ENCODE peak calls at places on chromosomes 2 and 18, in seven cellular contexts. C is K562, P is GM23338, Y is HepG2, L is HCT116, U is SK-N-SH, A is GM12878. W is an unnamed sample.

GRCh38 chr2:135151615-135152014 is 99.5 kb downstream of the RAB3GAP1 start:
- DNase-seq in A (no peak), U (no peak), Y (peak; percentile 26), C (no peak), L (no peak), P (no peak), W (no peak)

GRCh38 chr2:178980815-178981214 is 69.1 kb downstream of the CCDC141 start:
- DNase-seq in P (no peak), Y (no peak), U (no peak), C (no peak), A (no peak), L (no peak), W (no peak)

GRCh38 chr2:72971036-72971435 is 53.7 kb downstream of the EMX1 start:
- DNase-seq in C (no peak), P (no peak), Y (no peak), A (no peak), U (no peak), L (no peak), W (no peak)

GRCh38 chr2:126669772-126670171 is 13.8 kb downstream of the GYPC start:
- DNase-seq in Y (no peak), C (no peak), L (no peak), P (no peak), U (no peak), A (no peak), W (no peak)

GRCh38 chr2:70685771-70686171 is 82.2 kb downstream of the ADD2 start:
- DNase-seq in C (peak; percentile 59), L (no peak), U (no peak), A (no peak), P (no peak), Y (no peak), W (no peak)

GRCh38 chr18:37282386-37283037 is 283.1 kb downstream of the CELF4 start:
- DNase-seq in L (no peak), U (peak; percentile 63), A (no peak), C (peak; percentile 14), Y (peak; percentile 7), P (peak; percentile 65), W (no peak)

GRCh38 chr2:45008296-45009129 is 739 bp downstream of the SIX2 start:
- DNase-seq in Y (no peak), C (no peak), L (no peak), A (no peak), P (peak; percentile 40), U (peak; percentile 36), W (no peak)

GRCh38 chr2:71850306-71850801 is 297.3 kb downstream of the CYP26B1 start:
- DNase-seq in U (peak; percentile 60), Y (no peak), A (no peak), P (no peak), L (no peak), C (no peak), W (no peak)

GRCh38 chr2:54353216-54353615 is 97.2 kb upstream of the TSPYL6 start:
- DNase-seq in C (no peak), Y (no peak), U (no peak), P (peak; percentile 24), L (no peak), A (no peak), W (no peak)

GRCh38 chr2:190879474-190880373 is 897 bp upstream of the GLS start:
- DNase-seq in U (no peak), C (no peak), A (no peak), L (no peak), Y (no peak), P (no peak), W (no peak)

GRCh38 chr2:173544621-173545363 is 190.1 kb downstream of the CDCA7 start:
- DNase-seq in A (no peak), P (no peak), C (no peak), Y (no peak), U (no peak), L (no peak), W (no peak)

GRCh38 chr2:109144271-109144670 is 15.3 kb downstream of the SH3RF3 start:
- DNase-seq in Y (no peak), A (no peak), P (no peak), L (no peak), C (no peak), U (no peak), W (no peak)

GRCh38 chr2:231571810-231572209 is 20.9 kb upstream of the TEX44 start:
- DNase-seq in U (no peak), A (no peak), L (no peak), C (no peak), Y (no peak), P (peak; percentile 77), W (no peak)

GRCh38 chr2:20071397-20072383 is 20.3 kb upstream of the LAPTM4A start:
- DNase-seq in L (no peak), U (peak; percentile 80), C (no peak), P (peak; percentile 62), A (no peak), Y (peak; percentile 71), W (no peak)

GRCh38 chr2:130985206-130985779 is 108.0 kb downstream of the FAM168B start:
- DNase-seq in P (no peak), L (no peak), C (no peak), A (no peak), Y (no peak), U (no peak), W (no peak)

GRCh38 chr18:63907649-63908048 is at the start of gene SERPINB10:
- DNase-seq in U (no peak), L (no peak), C (no peak), A (no peak), Y (no peak), P (no peak), W (no peak)

GRCh38 chr2:238927746-238928519 is 80.0 kb downstream of the TWIST2 start:
- DNase-seq in C (no peak), Y (no peak), P (no peak), A (no peak), L (no peak), U (no peak), W (no peak)

GRCh38 chr2:239819091-239819973 is 205.8 kb downstream of the NDUFA10 start:
- DNase-seq in C (no peak), A (no peak), U (no peak), Y (no peak), L (no peak), P (no peak), W (no peak)

GRCh38 chr18:33673689-33674088 is 95.7 kb downstream of the ASXL3 start:
- DNase-seq in Y (no peak), P (peak; percentile 82), A (no peak), L (no peak), C (no peak), U (no peak), W (no peak)

GRCh38 chr2:195899226-195899625 is 169.4 kb downstream of the DNAH7 start:
- DNase-seq in L (no peak), Y (no peak), U (no peak), P (no peak), C (no peak), A (no peak), W (no peak)

GRCh38 chr18:80233899-80234298 is 13.4 kb downstream of the PARD6G start:
- DNase-seq in L (no peak), P (no peak), Y (no peak), A (no peak), C (no peak), U (no peak), W (no peak)

DNA sequence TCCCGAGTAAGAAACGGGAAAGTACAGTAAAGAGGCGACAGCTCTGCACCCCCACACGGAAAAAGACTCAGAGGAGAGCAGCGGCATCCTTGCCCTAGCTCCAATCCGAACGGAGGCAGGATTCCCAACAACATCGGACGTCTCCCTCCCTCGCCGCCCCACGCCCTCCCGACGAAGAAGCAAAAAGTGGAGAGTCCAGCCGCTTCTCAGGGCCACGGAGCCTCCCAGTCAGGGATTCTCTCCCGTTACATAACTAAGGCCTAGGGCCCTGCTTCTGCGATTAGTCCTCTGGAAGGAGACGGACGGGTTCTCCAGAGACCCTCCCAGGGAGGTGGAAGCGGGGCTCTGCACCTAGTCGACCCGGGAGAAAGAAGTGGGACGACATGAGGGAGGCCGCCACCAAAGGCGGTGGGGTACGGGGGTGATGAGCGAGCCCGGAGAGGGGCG is 587 bp downstream of the SUMO1 start:
- DNase-seq in A (no peak), L (no peak), U (peak; percentile 61), C (peak; percentile 50), Y (peak; percentile 33), P (peak; percentile 66), W (no peak)
- TF ChIP-seq REST in A (no peak), L (no peak), U (no peak), C (no peak), Y (no peak), P (no peak), W (no peak)

GRCh38 chr2:114499101-114499500 is 56.7 kb downstream of the DPP10 start:
- DNase-seq in Y (no peak), L (no peak), C (no peak), U (no peak), A (no peak), P (no peak), W (no peak)
- H3K4me1 ChIP-seq in Y (no peaks in the 10 kb centered on the region), L (no peaks in the 10 kb centered on the region), C (no peaks in the 10 kb centered on the region), U (no peaks in the 10 kb centered on the region), A (no peaks in the 10 kb centered on the region), P (no peaks in the 10 kb centered on the region), W (no peaks in the 10 kb centered on the region)

GRCh38 chr2:207939342-207940108 is 85.8 kb downstream of the PLEKHM3 start:
- DNase-seq in P (no peak), U (no peak), A (no peak), L (no peak), C (no peak), Y (no peak), W (no peak)
- TF ChIP-seq POLR2AphosphoS5 in P (no peak), U (no peak), A (no peak), L (no peak), C (no peak), Y (no peak), W (no peak)

DNA sequence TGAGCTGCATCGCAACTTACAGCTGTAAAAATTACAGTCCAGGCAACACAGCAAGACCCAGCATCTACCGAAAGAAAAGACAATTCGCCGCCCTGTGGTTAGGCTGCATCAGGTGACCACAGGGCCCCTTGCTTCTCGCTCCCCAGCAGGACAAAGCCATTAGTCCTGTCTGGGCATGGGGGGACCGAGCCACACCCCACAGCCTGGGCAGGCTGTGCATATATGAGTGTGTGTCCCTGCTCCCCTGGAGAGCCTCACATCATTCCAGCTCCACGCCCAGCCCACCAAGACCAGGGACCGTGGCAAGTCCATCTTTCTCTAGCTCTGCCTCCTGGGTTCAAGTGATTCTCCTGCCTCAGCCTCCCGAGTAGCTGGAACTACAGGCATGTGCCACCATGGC is 33.9 kb downstream of the SNORC start:
- DNase-seq in U (peak; percentile 13), C (no peak), P (no peak), L (no peak), A (no peak), Y (no peak), W (no peak)
- TF ChIP-seq REST in U (no peak), C (no peak), P (no peak), L (no peak), A (no peak), Y (no peak), W (no peak)